ENCODE peak calls at places on chromosomes 11 and 22, in ten cellular contexts. K is GM23338, W is Caco-2, N is cardiac muscle cell, O is epithelial cell of esophagus, R is choroid plexus epithelial cell, B is right atrium auricular region, J is ovary, I is heart left ventricle, Q is kidney epithelial cell. E is an unnamed sample.

GRCh38 chr22:39384750-39385480 is 14.7 kb upstream of the TAB1 start:
- DNase-seq in K (peak), W (no peak), N (peak), O (peak), R (peak), B (no peak), J (no peak), I (peak), Q (no peak), E (no peak)

GRCh38 chr11:58618215-58618614 is 4.2 kb upstream of the CNTF start:
- DNase-seq in K (peak), W (no peak), N (no peak), O (no peak), R (peak), B (no peak), J (no peak), I (no peak), Q (no peak), E (no peak)

GRCh38 chr11:92314499-92314898 is 89.9 kb downstream of the FAT3 start:
- DNase-seq in K (no peak), W (no peak), N (no peak), O (no peak), R (peak), B (no peak), J (no peak), I (no peak), Q (no peak), E (no peak)

GRCh38 chr11:15969281-15969680 is 387.1 kb downstream of the SOX6 start:
- DNase-seq in K (no peak), W (no peak), N (peak), O (peak), R (peak), B (peak), J (peak), I (peak), Q (peak), E (no peak)

GRCh38 chr11:64266339-64266738 is 15.0 kb downstream of the PLCB3 start:
- DNase-seq in K (no peak), W (no peak), N (no peak), O (peak), R (no peak), B (no peak), J (peak), I (no peak), Q (no peak), E (no peak)

GRCh38 chr11:35144103-35144741 is 5.3 kb downstream of the CD44 start:
- DNase-seq in K (no peak), W (no peak), N (no peak), O (peak), R (peak), B (no peak), J (no peak), I (no peak), Q (no peak), E (no peak)

GRCh38 chr11:35163707-35164496 is 24.9 kb downstream of the CD44 start:
- DNase-seq in K (peak), W (no peak), N (no peak), O (no peak), R (peak), B (no peak), J (no peak), I (no peak), Q (no peak), E (no peak)

GRCh38 chr22:49953027-49953679 is 7.4 kb upstream of the PIM3 start:
- DNase-seq in K (no peak), W (no peak), N (no peak), O (no peak), R (no peak), B (no peak), J (no peak), I (no peak), Q (no peak), E (no peak)

GRCh38 chr22:37803195-37803635 is 4.5 kb upstream of the GCAT start:
- DNase-seq in K (peak), W (peak), N (no peak), O (no peak), R (no peak), B (no peak), J (peak), I (no peak), Q (no peak), E (no peak)

GRCh38 chr11:8812438-8812837 is 98.6 kb upstream of the AKIP1 start:
- DNase-seq in K (no peak), W (no peak), N (no peak), O (peak), R (peak), B (peak), J (peak), I (no peak), Q (no peak), E (no peak)

GRCh38 chr11:125380756-125381445 is 115.2 kb downstream of the FEZ1 start:
- DNase-seq in K (no peak), W (no peak), N (no peak), O (no peak), R (no peak), B (no peak), J (no peak), I (no peak), Q (no peak), E (no peak)

GRCh38 chr11:62152245-62153086 is 28.7 kb downstream of the INCENP start:
- DNase-seq in K (no peak), W (no peak), N (no peak), O (no peak), R (no peak), B (peak), J (no peak), I (peak), Q (no peak), E (no peak)

GRCh38 chr11:80873309-80873999 is 1432.6 kb upstream of the TENM4 start:
- DNase-seq in K (no peak), W (no peak), N (no peak), O (peak), R (peak), B (no peak), J (no peak), I (no peak), Q (no peak), E (no peak)

GRCh38 chr11:129214710-129215295 is 22.7 kb upstream of the ARHGAP32 start:
- DNase-seq in K (no peak), W (no peak), N (no peak), O (no peak), R (no peak), B (no peak), J (no peak), I (no peak), Q (no peak), E (no peak)

GRCh38 chr22:19022755-19023154 is 86.7 kb upstream of the PRODH start:
- DNase-seq in K (no peak), W (no peak), N (no peak), O (no peak), R (no peak), B (no peak), J (no peak), I (no peak), Q (no peak), E (no peak)

GRCh38 chr11:111512296-111513239 is at the start of gene BTG4:
- DNase-seq in K (peak), W (no peak), N (peak), O (peak), R (no peak), B (no peak), J (no peak), I (no peak), Q (no peak), E (no peak)

GRCh38 chr11:1146311-1146864 is 11.4 kb upstream of the MUC5AC start:
- DNase-seq in K (no peak), W (no peak), N (no peak), O (no peak), R (no peak), B (no peak), J (no peak), I (no peak), Q (no peak), E (no peak)

GRCh38 chr11:118143661-118144185 is 8.9 kb downstream of the SCN4B start:
- DNase-seq in K (no peak), W (peak), N (no peak), O (no peak), R (no peak), B (no peak), J (no peak), I (no peak), Q (no peak), E (no peak)

GRCh38 chr11:57480409-57481137 is 20.2 kb downstream of the RTN4RL2 start:
- DNase-seq in K (peak), W (peak), N (peak), O (peak), R (peak), B (no peak), J (peak), I (peak), Q (no peak), E (no peak)

GRCh38 chr22:32531955-32532818 is 57.6 kb downstream of the FBXO7 start:
- DNase-seq in K (peak), W (no peak), N (peak), O (peak), R (peak), B (peak), J (peak), I (peak), Q (peak), E (peak)

GRCh38 chr22:23495614-23496444 is 84.3 kb downstream of the IGLL1 start:
- DNase-seq in K (no peak), W (no peak), N (no peak), O (no peak), R (no peak), B (no peak), J (no peak), I (no peak), Q (no peak), E (no peak)

GRCh38 chr11:114440121-114440860 is 1.0 kb downstream of the REXO2 start:
- DNase-seq in K (peak), W (no peak), N (peak), O (no peak), R (peak), B (no peak), J (no peak), I (no peak), Q (no peak), E (no peak)

GRCh38 chr11:13140028-13140870 is 131.1 kb downstream of the RASSF10 start:
- DNase-seq in K (no peak), W (peak), N (peak), O (peak), R (peak), B (no peak), J (no peak), I (no peak), Q (peak), E (no peak)

GRCh38 chr11:86620796-86621575 is 51.4 kb downstream of the ME3 start:
- DNase-seq in K (no peak), W (no peak), N (no peak), O (no peak), R (peak), B (no peak), J (no peak), I (no peak), Q (no peak), E (no peak)

GRCh38 chr22:27784099-27784446 is 17.5 kb downstream of the MN1 start:
- DNase-seq in K (no peak), W (no peak), N (no peak), O (no peak), R (no peak), B (no peak), J (no peak), I (no peak), Q (no peak), E (no peak)

GRCh38 chr11:454801-455565 is 4.9 kb downstream of the PTDSS2 start:
- DNase-seq in K (no peak), W (no peak), N (no peak), O (no peak), R (peak), B (no peak), J (no peak), I (no peak), Q (no peak), E (no peak)

GRCh38 chr11:17683378-17684161 is 35.8 kb upstream of the MYOD1 start:
- DNase-seq in K (no peak), W (no peak), N (no peak), O (peak), R (peak), B (no peak), J (no peak), I (no peak), Q (peak), E (no peak)

GRCh38 chr11:118746988-118747585 is 43.9 kb downstream of the DDX6 start:
- DNase-seq in K (no peak), W (no peak), N (no peak), O (no peak), R (peak), B (no peak), J (no peak), I (no peak), Q (no peak), E (no peak)

GRCh38 chr11:45145421-45146071 is 893 bp upstream of the PRDM11 start:
- DNase-seq in K (peak), W (no peak), N (peak), O (no peak), R (peak), B (no peak), J (no peak), I (peak), Q (no peak), E (no peak)

GRCh38 chr11:69012092-69013008 is 696 bp downstream of the MRGPRF start:
- DNase-seq in K (peak), W (no peak), N (no peak), O (no peak), R (peak), B (no peak), J (peak), I (no peak), Q (no peak), E (no peak)

GRCh38 chr11:69009441-69010211 is 3.4 kb downstream of the MRGPRF start:
- DNase-seq in K (no peak), W (peak), N (no peak), O (no peak), R (no peak), B (no peak), J (peak), I (no peak), Q (no peak), E (no peak)

GRCh38 chr11:69010361-69010891 is 2.6 kb downstream of the MRGPRF start:
- DNase-seq in K (no peak), W (no peak), N (no peak), O (peak), R (no peak), B (no peak), J (no peak), I (no peak), Q (no peak), E (no peak)

GRCh38 chr11:69011624-69012091 is 1.4 kb downstream of the MRGPRF start:
- DNase-seq in K (no peak), W (no peak), N (no peak), O (no peak), R (no peak), B (no peak), J (peak), I (no peak), Q (no peak), E (no peak)

DNA sequence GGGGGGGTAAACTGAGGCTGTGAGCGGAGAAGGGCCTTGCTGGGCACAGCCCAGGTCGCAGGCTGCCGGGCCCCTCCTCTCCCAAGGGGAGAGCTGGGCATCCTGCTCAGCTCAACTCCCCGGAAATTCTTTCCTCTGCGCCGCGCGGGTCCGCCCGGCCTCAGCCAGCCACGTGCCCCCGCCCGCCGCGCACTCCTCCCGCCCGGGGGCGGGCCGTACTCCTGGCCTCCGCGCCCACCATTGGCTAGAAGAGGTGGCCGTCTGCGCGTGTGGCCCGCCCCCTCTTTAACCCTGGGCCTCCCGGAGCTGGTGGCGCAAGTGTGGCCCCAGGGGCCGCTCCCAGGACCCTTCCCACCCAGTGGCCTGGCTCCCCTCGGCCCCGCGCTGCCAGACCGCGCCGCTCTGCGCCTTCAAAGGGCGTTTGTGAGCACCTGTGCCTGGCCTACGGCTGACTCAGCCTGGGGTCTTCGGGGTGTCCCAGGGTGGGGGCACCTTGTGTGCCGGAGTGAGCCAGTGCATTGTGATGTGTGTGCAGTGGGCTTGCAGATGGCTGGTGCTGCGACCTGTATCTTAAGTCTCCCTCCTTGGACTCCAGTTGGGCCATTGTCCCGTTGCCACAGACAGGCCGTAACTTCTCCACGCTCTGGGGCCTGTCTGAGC is 2.0 kb downstream of the MRGPRF start:
- DNase-seq in K (peak), W (no peak), N (peak), O (peak), R (peak), B (peak), J (peak), I (peak), Q (no peak), E (no peak)
- H3K4me3 ChIP-seq in K (peak), W (no peak), N (no peak), O (no peak), R (peak), B (peak), J (peak), I (peak), Q (no peak), E (no peak)

DNA sequence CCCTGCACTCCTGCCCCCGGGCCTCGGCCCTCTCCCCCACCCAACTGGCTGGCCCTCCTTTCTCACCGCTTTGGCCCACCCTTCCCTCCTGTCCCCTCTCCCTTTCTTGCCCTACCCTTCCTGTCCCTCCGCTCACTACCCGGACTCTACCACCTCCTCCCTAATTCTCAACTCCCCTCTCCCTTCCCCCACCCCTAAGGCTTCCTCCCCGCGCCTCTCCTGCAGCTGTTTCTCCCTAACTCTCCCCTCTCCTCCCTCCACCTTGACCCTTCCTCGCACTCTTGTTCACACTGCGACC is 416 bp downstream of the SLC15A3 start:
- DNase-seq in K (peak), W (no peak), N (no peak), O (no peak), R (no peak), B (no peak), J (no peak), I (no peak), Q (no peak), E (no peak)
- H3K4me3 ChIP-seq in K (peak), W (no peak), N (no peak), O (no peak), R (peak), B (peak), J (peak), I (peak), Q (no peak), E (no peak)

GRCh38 chr22:46066691-46067090 is 83.6 kb upstream of the PPARA start:
- DNase-seq in K (no peak), W (peak), N (no peak), O (peak), R (no peak), B (no peak), J (peak), I (peak), Q (no peak), E (no peak)
- H3K4me3 ChIP-seq in K (no peak), W (no peak), N (no peak), O (peak), R (no peak), B (peak), J (peak), I (peak), Q (no peak), E (peak)

DNA sequence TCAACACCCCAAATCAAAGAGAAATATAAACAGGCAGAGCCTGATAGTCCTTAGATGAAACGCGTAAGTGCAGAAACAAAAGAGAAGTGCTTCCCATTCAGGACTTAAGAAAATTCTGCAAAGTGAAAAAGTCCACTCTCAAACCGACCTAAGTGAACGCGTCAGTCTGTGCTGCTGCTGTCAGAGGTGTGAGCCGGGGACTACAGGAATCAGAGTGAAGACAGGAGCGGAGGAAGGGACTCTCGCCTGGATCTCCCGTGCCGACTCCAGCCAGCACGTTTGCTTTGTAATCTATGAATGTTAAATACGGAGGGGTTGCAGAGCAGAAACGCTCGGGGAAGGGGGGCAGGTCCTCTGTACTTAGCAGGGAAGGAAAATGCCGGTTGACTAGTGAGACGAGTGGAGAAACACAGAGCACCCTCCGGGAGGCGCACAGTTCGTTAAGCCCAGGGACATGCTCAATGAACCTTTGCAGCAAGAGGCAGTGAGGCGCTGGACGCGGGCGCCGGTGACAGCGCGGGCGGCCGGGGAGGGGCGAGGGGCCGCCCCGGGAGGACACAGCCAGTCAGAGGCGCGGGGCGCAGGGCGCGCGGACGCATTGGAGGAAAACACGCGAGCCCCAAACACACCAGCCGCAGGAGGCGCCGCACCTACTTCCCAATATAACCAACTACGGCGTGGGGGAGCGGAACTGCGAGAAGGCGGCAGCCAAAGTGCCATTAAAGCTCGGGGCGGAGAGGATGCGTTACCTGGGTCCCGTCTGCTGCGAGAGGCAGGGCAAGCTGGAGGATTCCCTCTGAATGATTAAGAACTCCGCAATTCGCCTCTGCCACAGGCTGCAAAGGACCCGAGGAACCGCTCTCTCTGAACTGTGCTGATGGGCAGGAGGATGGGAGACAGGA is at the start of gene CNTN5:
- DNase-seq in K (peak), W (no peak), N (peak), O (peak), R (peak), B (peak), J (no peak), I (peak), Q (peak), E (no peak)
- H3K4me3 ChIP-seq in K (peak), W (no peak), N (peak), O (peak), R (peak), B (peak), J (peak), I (peak), Q (peak), E (peak)

GRCh38 chr11:109819410-109819809 is 273.8 kb upstream of the ZC3H12C start:
- DNase-seq in K (no peak), W (no peak), N (no peak), O (peak), R (no peak), B (no peak), J (no peak), I (no peak), Q (no peak), E (no peak)

GRCh38 chr11:109815529-109816105 is 277.6 kb upstream of the ZC3H12C start:
- DNase-seq in K (no peak), W (no peak), N (no peak), O (no peak), R (no peak), B (no peak), J (no peak), I (no peak), Q (no peak), E (no peak)

GRCh38 chr11:109818303-109818702 is 274.9 kb upstream of the ZC3H12C start:
- DNase-seq in K (no peak), W (no peak), N (no peak), O (no peak), R (no peak), B (no peak), J (no peak), I (no peak), Q (no peak), E (no peak)
- H3K4me3 ChIP-seq in K (no peak), W (no peak), N (no peak), O (no peak), R (no peak), B (no peak), J (no peak), I (no peak), Q (no peak), E (no peak)

DNA sequence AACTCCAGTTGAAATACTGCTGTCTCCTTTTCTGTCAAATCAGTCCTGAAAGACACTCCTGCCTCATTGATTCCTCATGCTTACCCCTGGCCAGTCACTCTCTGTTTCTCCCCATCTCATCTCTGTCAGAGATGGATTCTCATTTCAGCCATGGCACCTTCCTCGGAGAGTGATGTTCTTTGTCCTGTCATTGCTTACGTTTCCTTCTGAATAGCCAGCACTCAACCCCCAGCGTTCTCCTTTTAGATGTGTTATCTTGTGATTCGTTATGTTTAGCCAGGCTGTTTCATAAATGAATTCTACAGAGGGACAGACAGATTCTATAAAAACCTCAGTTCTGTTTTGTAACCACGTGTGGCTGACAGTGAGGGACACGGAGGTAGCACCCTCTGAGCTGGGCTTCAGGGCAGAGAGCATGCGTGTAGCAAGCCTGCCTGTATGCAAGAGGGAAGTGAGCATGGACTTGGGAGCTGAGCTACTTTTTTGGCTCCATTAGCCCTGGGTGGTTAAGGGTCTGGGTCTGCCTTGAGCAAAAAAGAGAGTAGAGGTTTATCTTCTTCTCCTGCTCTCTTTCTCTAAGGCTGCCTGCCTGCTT is 354.6 kb downstream of the DDX10 start:
- DNase-seq in K (no peak), W (no peak), N (no peak), O (no peak), R (no peak), B (no peak), J (no peak), I (no peak), Q (no peak), E (no peak)
- H3K4me3 ChIP-seq in K (no peak), W (no peak), N (no peak), O (no peak), R (no peak), B (no peak), J (no peak), I (no peak), Q (no peak), E (no peak)